ENCODE peak calls at places on chromosome 7, in four cellular contexts. One of them, this sample, is unnamed.

GRCh38 chr7:140745654-140746053 is 49.1 kb downstream of the NDUFB2 start:
- DNase-seq in DND-41: no peak
- DNase-seq in suprapubic skin: no peak
- DNase-seq in right lobe of liver: no peak
- DNase-seq in this sample: no peak

GRCh38 chr7:137074386-137075030 is 206.1 kb downstream of the CHRM2 start:
- DNase-seq in DND-41: no peak
- DNase-seq in suprapubic skin: no peak
- DNase-seq in right lobe of liver: no peak
- DNase-seq in this sample: no peak

GRCh38 chr7:149884016-149884415 is 10.2 kb downstream of the ATP6V0E2 start:
- DNase-seq in DND-41: no peak
- DNase-seq in suprapubic skin: no peak
- DNase-seq in right lobe of liver: peak; percentile 90
- DNase-seq in this sample: no peak

GRCh38 chr7:45178241-45179225 is 20.9 kb downstream of the RAMP3 start:
- DNase-seq in DND-41: peak; percentile 18
- DNase-seq in suprapubic skin: peak; percentile 64
- DNase-seq in right lobe of liver: peak; percentile 39
- DNase-seq in this sample: no peak

GRCh38 chr7:96304573-96304972 is 17.3 kb downstream of the SLC25A13 start:
- DNase-seq in DND-41: no peak
- DNase-seq in suprapubic skin: no peak
- DNase-seq in right lobe of liver: no peak
- DNase-seq in this sample: no peak

GRCh38 chr7:7869036-7869435 is 99.6 kb upstream of the GLCCI1 start:
- DNase-seq in DND-41: no peak
- DNase-seq in suprapubic skin: no peak
- DNase-seq in right lobe of liver: no peak
- DNase-seq in this sample: no peak

GRCh38 chr7:19202599-19202998 is 57.4 kb upstream of the FERD3L start:
- DNase-seq in DND-41: no peak
- DNase-seq in suprapubic skin: no peak
- DNase-seq in right lobe of liver: no peak
- DNase-seq in this sample: no peak

GRCh38 chr7:106618480-106618879 is 42.5 kb downstream of the CCDC71L start:
- DNase-seq in DND-41: no peak
- DNase-seq in suprapubic skin: no peak
- DNase-seq in right lobe of liver: no peak
- DNase-seq in this sample: no peak

GRCh38 chr7:151060113-151060415 is 675 bp downstream of the SLC4A2 start:
- DNase-seq in DND-41: no peak
- DNase-seq in suprapubic skin: no peak
- DNase-seq in right lobe of liver: no peak
- DNase-seq in this sample: no peak

GRCh38 chr7:46583606-46584005 is 662.5 kb upstream of the IGFBP3 start:
- DNase-seq in DND-41: no peak
- DNase-seq in suprapubic skin: no peak
- DNase-seq in right lobe of liver: no peak
- DNase-seq in this sample: no peak

This sample was measured in T-cell.